ENCODE peak calls at places on chromosome 13, in seven cellular contexts. Z is NCI-H345, M is tibial artery, X is caudate nucleus, A is neural progenitor cell, E is A549, H is left cardiac atrium. P is an unnamed sample.

GRCh38 chr13:95156208-95156607 is 145.0 kb downstream of the ABCC4 start:
- DNase-seq in Z (peak), M (no peak), X (no peak), A (no peak), E (peak), H (no peak), P (peak)

GRCh38 chr13:99693812-99694211 is 192.5 kb downstream of the TM9SF2 start:
- DNase-seq in Z (no peak), M (no peak), X (no peak), A (no peak), E (no peak), H (no peak), P (no peak)

GRCh38 chr13:112062619-112063308 is 4.2 kb upstream of the SOX1 start:
- DNase-seq in Z (no peak), M (no peak), X (no peak), A (peak), E (no peak), H (no peak), P (no peak)

GRCh38 chr13:59531571-59532091 is 632.1 kb downstream of the DIAPH3 start:
- DNase-seq in Z (peak), M (peak), X (peak), A (peak), E (peak), H (peak), P (no peak)

GRCh38 chr13:36724141-36724540 is 50.3 kb downstream of the SERTM1 start:
- DNase-seq in Z (no peak), M (no peak), X (no peak), A (no peak), E (no peak), H (no peak), P (no peak)

GRCh38 chr13:75705395-75705794 is 69.3 kb downstream of the LMO7 start:
- DNase-seq in Z (no peak), M (no peak), X (no peak), A (no peak), E (peak), H (no peak), P (no peak)

GRCh38 chr13:102878491-102878890 is 32.7 kb downstream of the ERCC5 start:
- DNase-seq in Z (no peak), M (no peak), X (no peak), A (peak), E (no peak), H (no peak), P (no peak)

GRCh38 chr13:109816979-109817275 is 30.5 kb upstream of the IRS2 start:
- DNase-seq in Z (no peak), M (no peak), X (no peak), A (no peak), E (no peak), H (no peak), P (no peak)

GRCh38 chr13:50529154-50529882 is 314.2 kb downstream of the DLEU7 start:
- DNase-seq in Z (peak), M (peak), X (peak), A (no peak), E (peak), H (peak), P (no peak)

GRCh38 chr13:46519177-46519576 is 33.8 kb upstream of the LRCH1 start:
- DNase-seq in Z (no peak), M (no peak), X (no peak), A (no peak), E (no peak), H (no peak), P (no peak)

GRCh38 chr13:40336228-40337221 is 329.9 kb downstream of the FOXO1 start:
- DNase-seq in Z (no peak), M (no peak), X (no peak), A (no peak), E (peak), H (no peak), P (no peak)

GRCh38 chr13:81745391-81745790 is 1404.5 kb upstream of the SPRY2 start:
- DNase-seq in Z (peak), M (no peak), X (no peak), A (no peak), E (no peak), H (no peak), P (no peak)

GRCh38 chr13:42274386-42275097 is 2.6 kb downstream of the AKAP11 start:
- DNase-seq in Z (no peak), M (no peak), X (no peak), A (no peak), E (no peak), H (no peak), P (no peak)

GRCh38 chr13:76723551-76724232 is 162.5 kb downstream of the KCTD12 start:
- DNase-seq in Z (no peak), M (no peak), X (no peak), A (peak), E (no peak), H (peak), P (no peak)

GRCh38 chr13:19781526-19781925 is 1.2 kb downstream of the PSPC1 start:
- DNase-seq in Z (no peak), M (no peak), X (no peak), A (no peak), E (peak), H (no peak), P (no peak)

GRCh38 chr13:82758056-82758455 is 1124.2 kb downstream of the SLITRK1 start:
- DNase-seq in Z (no peak), M (no peak), X (no peak), A (peak), E (peak), H (no peak), P (no peak)